ENCODE peak calls at places on chromosome 9, in six cellular contexts. One of them, this sample, is unnamed.

GRCh38 chr9:129617167-129617566 is 3.7 kb downstream of the C9orf50 start:
- DNase-seq in iPS DF 6.9: no peak
- DNase-seq in hypothalamus: no peak
- DNase-seq in naive thymus-derived CD8-positive, alpha-beta T cell: no peak
- DNase-seq in progenitor cell of endocrine pancreas: no peak
- DNase-seq in AG08396: peak
- DNase-seq in this sample: peak

GRCh38 chr9:79382468-79382867 is 189.3 kb upstream of the TLE4 start:
- DNase-seq in iPS DF 6.9: no peak
- DNase-seq in hypothalamus: no peak
- DNase-seq in naive thymus-derived CD8-positive, alpha-beta T cell: no peak
- DNase-seq in progenitor cell of endocrine pancreas: no peak
- DNase-seq in AG08396: no peak
- DNase-seq in this sample: peak

GRCh38 chr9:77210116-77210515 is 32.8 kb downstream of the VPS13A start:
- DNase-seq in iPS DF 6.9: peak
- DNase-seq in hypothalamus: no peak
- DNase-seq in naive thymus-derived CD8-positive, alpha-beta T cell: no peak
- DNase-seq in progenitor cell of endocrine pancreas: no peak
- DNase-seq in AG08396: no peak
- DNase-seq in this sample: no peak

GRCh38 chr9:5453004-5453403 is 2.7 kb downstream of the CD274 start:
- DNase-seq in iPS DF 6.9: no peak
- DNase-seq in hypothalamus: no peak
- DNase-seq in naive thymus-derived CD8-positive, alpha-beta T cell: no peak
- DNase-seq in progenitor cell of endocrine pancreas: no peak
- DNase-seq in AG08396: no peak
- DNase-seq in this sample: no peak

GRCh38 chr9:130446111-130446861 is 1.5 kb downstream of the ASS1 start:
- DNase-seq in iPS DF 6.9: no peak
- DNase-seq in hypothalamus: no peak
- DNase-seq in naive thymus-derived CD8-positive, alpha-beta T cell: no peak
- DNase-seq in progenitor cell of endocrine pancreas: no peak
- DNase-seq in AG08396: peak
- DNase-seq in this sample: peak

GRCh38 chr9:137074657-137075274 is 2.6 kb upstream of the UAP1L1 start:
- DNase-seq in iPS DF 6.9: no peak
- DNase-seq in hypothalamus: no peak
- DNase-seq in naive thymus-derived CD8-positive, alpha-beta T cell: no peak
- DNase-seq in progenitor cell of endocrine pancreas: no peak
- DNase-seq in AG08396: no peak
- DNase-seq in this sample: no peak

GRCh38 chr9:127805620-127806019 is 2.9 kb downstream of the FPGS start:
- DNase-seq in iPS DF 6.9: no peak
- DNase-seq in hypothalamus: no peak
- DNase-seq in naive thymus-derived CD8-positive, alpha-beta T cell: no peak
- DNase-seq in progenitor cell of endocrine pancreas: no peak
- DNase-seq in AG08396: no peak
- DNase-seq in this sample: no peak

GRCh38 chr9:72884521-72884920 is 68.3 kb downstream of the ALDH1A1 start:
- DNase-seq in iPS DF 6.9: no peak
- DNase-seq in hypothalamus: no peak
- DNase-seq in naive thymus-derived CD8-positive, alpha-beta T cell: no peak
- DNase-seq in progenitor cell of endocrine pancreas: no peak
- DNase-seq in AG08396: no peak
- DNase-seq in this sample: no peak

GRCh38 chr9:122263699-122264349 is 816 bp downstream of the RBM18 start:
- DNase-seq in iPS DF 6.9: no peak
- DNase-seq in hypothalamus: no peak
- DNase-seq in naive thymus-derived CD8-positive, alpha-beta T cell: no peak
- DNase-seq in progenitor cell of endocrine pancreas: no peak
- DNase-seq in AG08396: peak
- DNase-seq in this sample: no peak

GRCh38 chr9:77707696-77708095 is 59.6 kb upstream of the GNA14 start:
- DNase-seq in iPS DF 6.9: no peak
- DNase-seq in hypothalamus: no peak
- DNase-seq in naive thymus-derived CD8-positive, alpha-beta T cell: no peak
- DNase-seq in progenitor cell of endocrine pancreas: no peak
- DNase-seq in AG08396: peak
- DNase-seq in this sample: peak

GRCh38 chr9:136902259-136902821 is 16.0 kb downstream of the TRAF2 start:
- DNase-seq in iPS DF 6.9: no peak
- DNase-seq in hypothalamus: no peak
- DNase-seq in naive thymus-derived CD8-positive, alpha-beta T cell: peak
- DNase-seq in progenitor cell of endocrine pancreas: no peak
- DNase-seq in AG08396: peak
- DNase-seq in this sample: peak

GRCh38 chr9:9003184-9003583 is 1203.6 kb upstream of the DMAC1 start:
- DNase-seq in iPS DF 6.9: no peak
- DNase-seq in hypothalamus: peak
- DNase-seq in naive thymus-derived CD8-positive, alpha-beta T cell: no peak
- DNase-seq in progenitor cell of endocrine pancreas: no peak
- DNase-seq in AG08396: no peak
- DNase-seq in this sample: no peak

GRCh38 chr9:89795555-89796195 is 190.9 kb downstream of the GADD45G start:
- DNase-seq in iPS DF 6.9: no peak
- DNase-seq in hypothalamus: no peak
- DNase-seq in naive thymus-derived CD8-positive, alpha-beta T cell: no peak
- DNase-seq in progenitor cell of endocrine pancreas: no peak
- DNase-seq in AG08396: no peak
- DNase-seq in this sample: no peak

GRCh38 chr9:132087438-132088030 is 7.9 kb upstream of the MED27 start:
- DNase-seq in iPS DF 6.9: no peak
- DNase-seq in hypothalamus: no peak
- DNase-seq in naive thymus-derived CD8-positive, alpha-beta T cell: no peak
- DNase-seq in progenitor cell of endocrine pancreas: no peak
- DNase-seq in AG08396: no peak
- DNase-seq in this sample: no peak

GRCh38 chr9:71748280-71748743 is 20.0 kb downstream of the CEMIP2 start:
- DNase-seq in iPS DF 6.9: no peak
- DNase-seq in hypothalamus: no peak
- DNase-seq in naive thymus-derived CD8-positive, alpha-beta T cell: no peak
- DNase-seq in progenitor cell of endocrine pancreas: no peak
- DNase-seq in AG08396: peak
- DNase-seq in this sample: peak

GRCh38 chr9:117732494-117732893 is 28.3 kb downstream of the TLR4 start:
- DNase-seq in iPS DF 6.9: no peak
- DNase-seq in hypothalamus: no peak
- DNase-seq in naive thymus-derived CD8-positive, alpha-beta T cell: no peak
- DNase-seq in progenitor cell of endocrine pancreas: no peak
- DNase-seq in AG08396: no peak
- DNase-seq in this sample: no peak

GRCh38 chr9:110809038-110809595 is 140.5 kb downstream of the MUSK start:
- DNase-seq in iPS DF 6.9: no peak
- DNase-seq in hypothalamus: no peak
- DNase-seq in naive thymus-derived CD8-positive, alpha-beta T cell: no peak
- DNase-seq in progenitor cell of endocrine pancreas: no peak
- DNase-seq in AG08396: no peak
- DNase-seq in this sample: no peak

GRCh38 chr9:30519756-30520155 is 1864.7 kb upstream of the ACO1 start:
- DNase-seq in iPS DF 6.9: no peak
- DNase-seq in hypothalamus: no peak
- DNase-seq in naive thymus-derived CD8-positive, alpha-beta T cell: no peak
- DNase-seq in progenitor cell of endocrine pancreas: no peak
- DNase-seq in AG08396: no peak
- DNase-seq in this sample: no peak

This sample was measured in AG20443.